ENCODE peak calls at places on chromosomes 3 and 15, in six cellular contexts. H is IMR-90; M is NCI-H524; W is aorta; J is activated T-cell treated with anti-CD3 and anti-CD28 coated beads, Interleukin-2, amount 50 U/mL, for 1 hour; Q is stimulated activated CD4-positive, alpha-beta T cell treated with anti-CD3 and anti-CD28 coated beads, TNF-alpha, amount 100 ng/mL, for 24 hours. T is an unnamed sample.

GRCh38 chr3:124063168-124063909 is 71.4 kb upstream of the ROPN1 start:
- DNase-seq in H (peak), M (peak), W (no peak), J (no peak), Q (no peak), T (no peak)

GRCh38 chr3:178392553-178392952 is 143.7 kb upstream of the KCNMB2 start:
- DNase-seq in H (peak), M (no peak), W (no peak), J (no peak), Q (no peak), T (no peak)

GRCh38 chr3:84724877-84725276 is 233.9 kb upstream of the CADM2 start:
- DNase-seq in H (no peak), M (no peak), W (no peak), J (no peak), Q (no peak), T (no peak)

GRCh38 chr3:24687646-24688045 is 193.0 kb upstream of the THRB start:
- DNase-seq in H (no peak), M (no peak), W (no peak), J (no peak), Q (no peak), T (no peak)

GRCh38 chr15:82052751-82053150 is 6.9 kb upstream of the MEX3B start:
- DNase-seq in H (no peak), M (no peak), W (no peak), J (no peak), Q (no peak), T (no peak)

GRCh38 chr15:94125131-94125530 is 106.2 kb upstream of the MCTP2 start:
- DNase-seq in H (peak), M (no peak), W (no peak), J (no peak), Q (no peak), T (no peak)

GRCh38 chr3:114449271-114450007 is 155.6 kb downstream of the TIGIT start:
- DNase-seq in H (no peak), M (no peak), W (no peak), J (no peak), Q (no peak), T (no peak)

GRCh38 chr15:85412956-85413854 is 32.8 kb downstream of the AKAP13 start:
- DNase-seq in H (peak), M (no peak), W (peak), J (peak), Q (peak), T (no peak)

GRCh38 chr15:37045859-37046318 is 54.5 kb downstream of the MEIS2 start:
- DNase-seq in H (no peak), M (no peak), W (no peak), J (no peak), Q (no peak), T (peak)

GRCh38 chr15:20659265-20659664 is 117.7 kb upstream of the GOLGA6L6 start:
- DNase-seq in H (no peak), M (no peak), W (peak), J (no peak), Q (no peak), T (no peak)

GRCh38 chr15:85745525-85745924 is 49.2 kb downstream of the KLHL25 start:
- DNase-seq in H (no peak), M (no peak), W (no peak), J (peak), Q (no peak), T (no peak)

GRCh38 chr3:3509665-3510064 is 289.6 kb upstream of the LRRN1 start:
- DNase-seq in H (no peak), M (no peak), W (no peak), J (no peak), Q (no peak), T (no peak)

GRCh38 chr3:148737104-148737525 is 39.4 kb downstream of the AGTR1 start:
- DNase-seq in H (peak), M (no peak), W (no peak), J (no peak), Q (no peak), T (no peak)

GRCh38 chr15:51380999-51381806 is 39.7 kb downstream of the GLDN start:
- DNase-seq in H (peak), M (peak), W (peak), J (no peak), Q (no peak), T (peak)

GRCh38 chr15:92617197-92618037 is 38.2 kb downstream of the FAM174B start:
- DNase-seq in H (peak), M (peak), W (peak), J (no peak), Q (no peak), T (no peak)

GRCh38 chr3:140717915-140718314 is 40.1 kb downstream of the TRIM42 start:
- DNase-seq in H (no peak), M (no peak), W (no peak), J (no peak), Q (no peak), T (no peak)

GRCh38 chr3:119469378-119470189 is 821 bp downstream of the POGLUT1 start:
- DNase-seq in H (peak), M (peak), W (no peak), J (no peak), Q (no peak), T (no peak)

GRCh38 chr3:43919067-43919466 is 228.3 kb downstream of the ABHD5 start:
- DNase-seq in H (no peak), M (no peak), W (no peak), J (no peak), Q (no peak), T (no peak)

GRCh38 chr3:122101646-122102045 is 46.5 kb downstream of the CD86 start:
- DNase-seq in H (peak), M (peak), W (no peak), J (no peak), Q (no peak), T (no peak)

GRCh38 chr3:9944271-9944670 is 7.9 kb downstream of the PRRT3 start:
- DNase-seq in H (no peak), M (no peak), W (no peak), J (no peak), Q (no peak), T (no peak)

GRCh38 chr15:56877591-56877990 is 40.9 kb upstream of the TCF12 start:
- DNase-seq in H (no peak), M (no peak), W (no peak), J (no peak), Q (no peak), T (no peak)

GRCh38 chr15:78024141-78024567 is 53.4 kb downstream of the TBC1D2B start:
- DNase-seq in H (peak), M (no peak), W (peak), J (no peak), Q (no peak), T (no peak)

GRCh38 chr15:86162172-86162591 is 82.5 kb downstream of the AGBL1 start:
- DNase-seq in H (no peak), M (no peak), W (no peak), J (no peak), Q (no peak), T (no peak)

GRCh38 chr15:66131200-66131599 is 122.3 kb downstream of the MEGF11 start:
- DNase-seq in H (no peak), M (peak), W (no peak), J (no peak), Q (no peak), T (no peak)

GRCh38 chr15:80512729-80513670 is 108.8 kb downstream of the ARNT2 start:
- DNase-seq in H (no peak), M (peak), W (no peak), J (no peak), Q (no peak), T (no peak)

GRCh38 chr3:32630266-32630665 is 54.7 kb upstream of the CNOT10 start:
- DNase-seq in H (no peak), M (no peak), W (no peak), J (no peak), Q (no peak), T (no peak)

GRCh38 chr3:11570789-11571495 is 72.8 kb downstream of the VGLL4 start:
- DNase-seq in H (no peak), M (no peak), W (no peak), J (no peak), Q (no peak), T (no peak)

GRCh38 chr3:47057212-47057671 is 77.8 kb downstream of the NBEAL2 start:
- DNase-seq in H (peak), M (no peak), W (no peak), J (peak), Q (peak), T (no peak)

GRCh38 chr3:108125151-108125540 is 34.3 kb upstream of the CD47 start:
- DNase-seq in H (no peak), M (no peak), W (no peak), J (no peak), Q (no peak), T (no peak)

GRCh38 chr15:62253294-62253693 is 88.2 kb upstream of the C2CD4B start:
- DNase-seq in H (no peak), M (peak), W (no peak), J (no peak), Q (no peak), T (peak)

T was measured in H9.